ENCODE peak calls at places on chromosomes 12 and 14, in ten cellular contexts. K is heart left ventricle, E is stomach, G is tibial nerve, V is HCT116, Y is Peyer's patch, W is uterus, P is IMR-90, U is body of pancreas, T is suprapubic skin. D is an unnamed sample. For H3K27me3, the result is how much of the 10 kb centered on the place peaks cover.

GRCh38 chr14:61864329-61864898 is 102.2 kb downstream of the SNAPC1 start:
- DNase-seq in K (no peak), E (no peak), G (no peak), V (no peak), Y (no peak), W (no peak), P (no peak), U (no peak), T (no peak), D (no peak)

GRCh38 chr12:80770958-80771357 is 54.2 kb downstream of the MYF5 start:
- DNase-seq in K (no peak), E (no peak), G (no peak), V (no peak), Y (no peak), W (no peak), P (no peak), U (no peak), T (no peak), D (no peak)

GRCh38 chr14:75877292-75877691 is 104.5 kb downstream of the TGFB3 start:
- DNase-seq in K (peak), E (no peak), G (no peak), V (no peak), Y (no peak), W (no peak), P (peak), U (peak), T (no peak), D (no peak)

GRCh38 chr14:100779691-100780080 is 46.2 kb upstream of the MEG3 start:
- DNase-seq in K (no peak), E (peak), G (no peak), V (no peak), Y (no peak), W (no peak), P (no peak), U (no peak), T (peak), D (no peak)

GRCh38 chr12:108570743-108571603 is 8.6 kb downstream of the ISCU start:
- DNase-seq in K (no peak), E (no peak), G (no peak), V (peak), Y (no peak), W (no peak), P (peak), U (no peak), T (peak), D (no peak)

GRCh38 chr12:25983625-25984024 is 25.1 kb downstream of the RASSF8 start:
- DNase-seq in K (no peak), E (no peak), G (no peak), V (no peak), Y (no peak), W (no peak), P (no peak), U (no peak), T (no peak), D (no peak)

GRCh38 chr12:50650285-50650684 is 113.6 kb upstream of the ATF1 start:
- DNase-seq in K (no peak), E (no peak), G (no peak), V (no peak), Y (no peak), W (no peak), P (no peak), U (no peak), T (no peak), D (no peak)

GRCh38 chr12:128387811-128388422 is 120.9 kb downstream of the TMEM132C start:
- DNase-seq in K (peak), E (peak), G (no peak), V (no peak), Y (no peak), W (peak), P (no peak), U (peak), T (no peak), D (no peak)

GRCh38 chr14:91062600-91062999 is 2.2 kb upstream of the RPS6KA5 start:
- DNase-seq in K (no peak), E (no peak), G (no peak), V (no peak), Y (no peak), W (no peak), P (no peak), U (no peak), T (no peak), D (no peak)

GRCh38 chr12:54414191-54414525 is 4.9 kb downstream of the ITGA5 start:
- DNase-seq in K (no peak), E (no peak), G (no peak), V (no peak), Y (no peak), W (no peak), P (no peak), U (no peak), T (no peak), D (no peak)
- H3K27ac ChIP-seq in K (peak), E (peak), G (peak), V (no peak), Y (peak), W (peak), P (peak), U (peak), T (peak), D (peak)

GRCh38 chr12:118145798-118146156 is 9.9 kb downstream of the PEBP1 start:
- DNase-seq in K (no peak), E (no peak), G (no peak), V (no peak), Y (no peak), W (no peak), P (no peak), U (no peak), T (no peak), D (no peak)
- TF ChIP-seq POLR2A in K (no peak), E (no peak), G (no peak), V (no peak), Y (no peak), W (no peak), P (no peak), U (no peak), T (no peak), D (no peak)

GRCh38 chr14:50678163-50678562 is 10.1 kb upstream of the SAV1 start:
- DNase-seq in K (no peak), E (no peak), G (no peak), V (no peak), Y (no peak), W (no peak), P (no peak), U (no peak), T (no peak), D (no peak)
- H3K27me3 ChIP-seq in K (under half), E (under half), G (under half), V (under half), Y (under half), W (under half), P (under half), U (under half), T (under half), D (under half)

GRCh38 chr14:105420976-105421674 is 1.5 kb downstream of the MTA1 start:
- DNase-seq in K (peak), E (no peak), G (no peak), V (no peak), Y (no peak), W (no peak), P (no peak), U (no peak), T (no peak), D (no peak)

GRCh38 chr14:105419055-105419304 is 647 bp upstream of the MTA1 start:
- DNase-seq in K (no peak), E (no peak), G (no peak), V (no peak), Y (no peak), W (no peak), P (no peak), U (no peak), T (no peak), D (no peak)

GRCh38 chr14:105420141-105420975 is 731 bp downstream of the MTA1 start:
- DNase-seq in K (peak), E (no peak), G (no peak), V (no peak), Y (peak), W (no peak), P (no peak), U (no peak), T (no peak), D (no peak)

GRCh38 chr14:105418269-105419054 is 1.2 kb upstream of the MTA1 start:
- DNase-seq in K (peak), E (no peak), G (no peak), V (no peak), Y (no peak), W (no peak), P (no peak), U (no peak), T (no peak), D (no peak)

GRCh38 chr14:105419305-105420091 is at the start of gene MTA1:
- DNase-seq in K (peak), E (peak), G (no peak), V (no peak), Y (peak), W (no peak), P (peak), U (peak), T (no peak), D (no peak)
- H3K27ac ChIP-seq in K (no peak), E (peak), G (peak), V (peak), Y (peak), W (peak), P (peak), U (peak), T (peak), D (peak)

GRCh38 chr12:9124346-9125031 is 8.8 kb upstream of the A2M start:
- DNase-seq in K (no peak), E (no peak), G (no peak), V (no peak), Y (no peak), W (no peak), P (no peak), U (no peak), T (no peak), D (no peak)

GRCh38 chr12:9123741-9124140 is 8.0 kb upstream of the A2M start:
- DNase-seq in K (no peak), E (no peak), G (no peak), V (no peak), Y (no peak), W (no peak), P (no peak), U (no peak), T (no peak), D (no peak)

GRCh38 chr12:9127936-9128663 is 12.4 kb upstream of the A2M start:
- DNase-seq in K (no peak), E (no peak), G (no peak), V (no peak), Y (peak), W (no peak), P (no peak), U (no peak), T (no peak), D (no peak)

GRCh38 chr12:9130244-9130643 is 14.5 kb upstream of the A2M start:
- DNase-seq in K (no peak), E (no peak), G (no peak), V (no peak), Y (no peak), W (no peak), P (no peak), U (no peak), T (no peak), D (no peak)

DNA sequence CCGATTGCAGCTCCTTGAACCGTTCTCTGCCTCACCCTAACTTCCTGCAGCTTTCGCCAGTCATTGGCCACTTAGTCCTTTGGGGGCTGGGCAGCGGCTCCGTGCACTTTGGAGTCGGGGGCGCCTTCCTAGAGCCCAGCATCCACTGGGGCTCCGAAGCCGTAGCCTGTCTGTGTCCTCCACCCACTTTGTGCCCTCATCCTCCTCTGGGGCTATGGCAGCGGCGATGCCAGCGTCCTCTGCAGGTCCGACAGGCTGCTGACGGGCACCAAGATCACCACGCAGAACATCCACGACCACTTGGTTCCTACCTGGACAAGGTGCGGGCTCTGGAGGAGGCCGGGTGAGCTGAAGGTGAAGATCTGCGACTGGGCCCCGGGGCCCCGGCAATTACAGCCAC is 11.8 kb upstream of the A2M start:
- DNase-seq in K (no peak), E (no peak), G (no peak), V (no peak), Y (no peak), W (no peak), P (no peak), U (no peak), T (no peak), D (no peak)
- TF ChIP-seq POLR2A in K (no peak), E (no peak), G (no peak), V (no peak), Y (no peak), W (no peak), P (no peak), U (no peak), T (no peak), D (no peak)

GRCh38 chr12:132164426-132164825 is 20.2 kb downstream of the NOC4L start:
- DNase-seq in K (no peak), E (no peak), G (no peak), V (no peak), Y (no peak), W (no peak), P (no peak), U (no peak), T (no peak), D (no peak)

GRCh38 chr12:132161796-132162507 is 17.7 kb downstream of the NOC4L start:
- DNase-seq in K (no peak), E (no peak), G (no peak), V (no peak), Y (no peak), W (no peak), P (no peak), U (no peak), T (no peak), D (no peak)

GRCh38 chr12:132162508-132163031 is 18.3 kb downstream of the NOC4L start:
- DNase-seq in K (peak), E (no peak), G (no peak), V (no peak), Y (no peak), W (no peak), P (peak), U (no peak), T (no peak), D (no peak)

GRCh38 chr12:132163911-132164288 is 19.6 kb downstream of the NOC4L start:
- DNase-seq in K (peak), E (no peak), G (no peak), V (no peak), Y (no peak), W (no peak), P (no peak), U (no peak), T (no peak), D (no peak)

DNA sequence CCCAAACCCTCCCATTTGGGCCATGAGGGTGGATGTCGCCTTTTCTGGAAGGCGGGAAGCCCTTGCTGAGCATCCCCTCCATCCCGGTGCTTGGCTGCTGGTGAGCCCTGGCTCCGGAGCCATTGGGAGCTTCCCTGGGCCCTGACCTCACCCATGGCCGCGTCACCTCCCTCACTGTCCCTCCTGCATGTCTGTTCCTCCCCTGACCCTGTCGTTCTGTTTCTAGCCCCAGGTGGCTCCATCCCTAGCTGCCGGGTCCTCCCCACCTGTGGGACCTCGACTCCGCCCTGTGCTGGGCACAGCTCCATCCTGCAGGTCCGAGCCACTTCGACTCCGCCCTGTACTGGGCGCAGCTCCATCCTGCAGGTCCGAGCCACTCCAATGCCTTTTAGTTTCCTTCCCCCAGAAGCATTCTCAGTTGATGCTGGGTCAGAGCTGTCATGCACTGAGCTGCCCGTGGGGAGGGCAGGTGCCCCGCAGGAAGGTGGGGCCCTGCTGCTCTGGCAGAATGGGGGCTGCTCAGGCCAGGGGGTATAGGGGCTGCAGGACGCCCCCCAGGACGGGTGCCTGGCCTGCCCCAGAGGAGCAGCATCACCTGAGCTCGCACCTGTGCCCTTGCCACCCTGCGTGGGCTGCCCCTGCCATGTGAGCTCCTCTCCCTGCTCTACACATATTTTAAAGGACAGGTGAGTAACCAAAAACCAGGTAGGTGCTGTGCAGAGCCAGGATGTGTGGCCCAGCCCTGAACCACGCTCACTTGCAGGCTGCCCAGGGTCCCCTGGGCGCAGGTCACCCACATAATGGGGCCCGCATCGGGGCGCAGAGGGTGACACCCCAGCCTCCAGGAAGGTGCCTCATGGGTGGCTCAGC is 19.0 kb downstream of the NOC4L start:
- DNase-seq in K (peak), E (no peak), G (no peak), V (no peak), Y (no peak), W (no peak), P (no peak), U (no peak), T (no peak), D (no peak)
- H3K27me3 ChIP-seq in K (under half), E (under half), G (under half), V (under half), Y (under half), W (under half), P (under half), U (under half), T (under half), D (under half)